ENCODE peak calls at places on chromosome 1, in ten cellular contexts. C is caudate nucleus; Y is H9; V is astrocyte of the hippocampus; I is coronary artery; A is hepatocyte; X is GM04503; O is endothelial cell; U is activated naive CD4-positive, alpha-beta T cell treated with anti-CD3 and anti-CD28 coated beads, Interleukin-2, amount 50 U/mL, for 16 hours; Z is RWPE1. L is an unnamed sample.

GRCh38 chr1:99648107-99648506 is 2.2 kb downstream of the PALMD start:
- DNase-seq in I (no peak), U (no peak), O (no peak), C (no peak), A (peak), Y (peak), X (no peak), Z (no peak), V (no peak), L (no peak)

GRCh38 chr1:35345439-35345981 is 77.0 kb downstream of the ZMYM4 start:
- DNase-seq in Y (peak), I (no peak), Z (no peak), X (no peak), C (no peak), U (no peak), O (no peak), A (no peak), V (no peak), L (no peak)

GRCh38 chr1:114152211-114153050 is 1.2 kb downstream of the SYT6 start:
- DNase-seq in V (peak), X (no peak), Y (no peak), O (peak), I (no peak), Z (peak), C (no peak), A (peak), U (peak), L (peak)

GRCh38 chr1:186208405-186209129 is 166.5 kb downstream of the TPR start:
- DNase-seq in O (no peak), V (no peak), A (no peak), U (no peak), Z (no peak), C (no peak), X (no peak), Y (no peak), I (no peak), L (peak)

GRCh38 chr1:46585312-46585711 is 18.8 kb downstream of the MKNK1 start:
- DNase-seq in O (no peak), Z (no peak), V (no peak), Y (no peak), A (no peak), X (no peak), C (no peak), U (no peak), I (no peak), L (no peak)

GRCh38 chr1:186220101-186220500 is 155.0 kb downstream of the TPR start:
- DNase-seq in A (no peak), V (peak), X (no peak), I (no peak), O (no peak), U (no peak), Z (no peak), C (no peak), Y (no peak), L (peak)

GRCh38 chr1:169546087-169546995 is 39.9 kb downstream of the F5 start:
- DNase-seq in Y (peak), Z (peak), X (no peak), I (no peak), C (no peak), V (peak), U (peak), A (peak), O (peak), L (peak)

GRCh38 chr1:36125129-36125991 is at the start of gene COL8A2:
- DNase-seq in I (no peak), C (no peak), X (no peak), O (no peak), Z (no peak), Y (peak), V (peak), U (no peak), A (peak), L (peak)

GRCh38 chr1:5415621-5416020 is 576.6 kb downstream of the NPHP4 start:
- DNase-seq in A (no peak), Y (peak), U (no peak), C (no peak), V (no peak), O (no peak), I (no peak), X (no peak), Z (no peak), L (no peak)

GRCh38 chr1:9371391-9371935 is 78.8 kb downstream of the SPSB1 start:
- DNase-seq in X (peak), Z (no peak), C (no peak), V (peak), Y (no peak), U (no peak), O (peak), I (peak), A (peak), L (peak)

GRCh38 chr1:8335246-8335645 is 17.3 kb downstream of the SLC45A1 start:
- DNase-seq in C (no peak), Y (no peak), U (no peak), X (no peak), A (no peak), V (no peak), I (no peak), Z (no peak), O (no peak), L (no peak)

GRCh38 chr1:230268371-230269170 is 157.6 kb downstream of the PGBD5 start:
- DNase-seq in X (peak), V (peak), C (no peak), Y (peak), A (peak), O (peak), Z (peak), I (no peak), U (no peak), L (peak)